ENCODE peak calls at places on chromosomes 3 and 15, in nine cellular contexts. E, K, N, Y, M, H, P, W and D are unnamed samples.

GRCh38 chr3:129961142-129961541 is 13.4 kb upstream of the TRH start:
- DNase-seq in K (peak), E (no peak), Y (no peak), W (no peak), H (no peak), M (no peak), P (no peak), N (no peak), D (no peak)

GRCh38 chr15:40338921-40339620 is 1.7 kb downstream of the CCDC9B start:
- DNase-seq in W (peak), M (no peak), Y (peak), E (peak), P (no peak), H (no peak), K (no peak), N (peak), D (no peak)

GRCh38 chr3:95923496-95924210 is 890.7 kb upstream of the EPHA6 start:
- DNase-seq in M (no peak), K (no peak), E (peak), W (no peak), P (no peak), H (peak), Y (no peak), N (peak), D (no peak)

GRCh38 chr15:51846463-51847230 is 17.2 kb downstream of the TMOD3 start:
- DNase-seq in E (peak), K (no peak), M (no peak), P (no peak), H (no peak), N (peak), W (no peak), Y (no peak), D (no peak)

GRCh38 chr15:31811641-31812040 is 218.7 kb upstream of the CHRNA7 start:
- DNase-seq in Y (peak), H (no peak), W (no peak), K (no peak), M (no peak), E (no peak), P (no peak), N (no peak), D (peak)

GRCh38 chr15:41281236-41281635 is 50.2 kb downstream of the CHP1 start:
- DNase-seq in W (no peak), K (no peak), E (peak), P (no peak), M (no peak), Y (no peak), H (no peak), N (peak), D (no peak)

GRCh38 chr3:129616291-129616690 is 9.8 kb upstream of the PLXND1 start:
- DNase-seq in E (no peak), M (no peak), N (no peak), Y (no peak), W (no peak), K (no peak), H (no peak), P (peak), D (no peak)

GRCh38 chr3:175129126-175129525 is 270.0 kb downstream of the NAALADL2 start:
- DNase-seq in N (no peak), E (no peak), P (no peak), H (no peak), K (no peak), M (no peak), Y (no peak), W (no peak), D (no peak)

GRCh38 chr3:196144383-196145105 is 62.7 kb upstream of the TFRC start:
- DNase-seq in E (peak), K (no peak), H (no peak), M (no peak), Y (no peak), P (no peak), N (peak), W (no peak), D (no peak)